ENCODE peak calls at places on chromosomes 3 and 15, in four cellular contexts. M is activated CD8-positive, alpha-beta memory T cell treated with anti-CD3 and anti-CD28 coated beads for 1 hour; F is fibroblast of mammary gland; Z is colonic mucosa. I is an unnamed sample.

GRCh38 chr15:41377978-41378377 is 24.3 kb downstream of the NDUFAF1 start:
- DNase-seq in Z (no peak), F (no peak), M (no peak), I (no peak)

GRCh38 chr3:188178293-188178950 is 24.5 kb downstream of the LPP start:
- DNase-seq in M (no peak), Z (no peak), F (no peak), I (no peak)

GRCh38 chr3:4568831-4569230 is 75.7 kb downstream of the ITPR1 start:
- DNase-seq in M (no peak), F (no peak), Z (no peak), I (no peak)

GRCh38 chr15:36688310-36689102 is 109.1 kb downstream of the CDIN1 start:
- DNase-seq in Z (no peak), F (peak), M (no peak), I (no peak)

GRCh38 chr3:171960159-171960558 is 79.2 kb upstream of the FNDC3B start:
- DNase-seq in Z (no peak), M (no peak), F (no peak), I (no peak)

GRCh38 chr3:195441476-195441970 is 1.3 kb downstream of the ACAP2 start:
- DNase-seq in F (no peak), Z (no peak), M (no peak), I (no peak)

GRCh38 chr15:66865622-66866611 is 163.9 kb downstream of the SMAD6 start:
- DNase-seq in M (no peak), F (no peak), Z (peak), I (no peak)

GRCh38 chr3:188950832-188951489 is 220.8 kb upstream of the TPRG1 start:
- DNase-seq in M (no peak), Z (peak), F (peak), I (no peak)

GRCh38 chr3:39605837-39606236 is 138.4 kb downstream of the MOBP start:
- DNase-seq in M (no peak), Z (no peak), F (no peak), I (no peak)

GRCh38 chr3:102078864-102079808 is 229.8 kb downstream of the NFKBIZ start:
- DNase-seq in M (no peak), F (no peak), Z (peak), I (no peak)

GRCh38 chr15:70035051-70035718 is 62.5 kb downstream of the TLE3 start:
- DNase-seq in F (no peak), Z (no peak), M (no peak), I (no peak)

GRCh38 chr15:33584797-33585196 is 274.0 kb downstream of the RYR3 start:
- DNase-seq in Z (no peak), F (peak), M (no peak), I (no peak)

GRCh38 chr3:174431717-174432116 is 427.4 kb upstream of the NAALADL2 start:
- DNase-seq in F (peak), M (no peak), Z (no peak), I (no peak)

I was measured in cerebellar nuclear complex.